ENCODE peak calls at places on chromosomes 3 and 15, in four cellular contexts. One of them, this sample, is unnamed.

GRCh38 chr15:25481208-25481862 is 42.5 kb upstream of the UBE3A start:
- DNase-seq in fibroblast of lung: no peak
- DNase-seq in M059J: no peak
- DNase-seq in NCI-H1436: peak
- DNase-seq in this sample: peak

GRCh38 chr15:78222745-78223395 is 11.5 kb downstream of the ACSBG1 start:
- DNase-seq in fibroblast of lung: no peak
- DNase-seq in M059J: no peak
- DNase-seq in NCI-H1436: no peak
- DNase-seq in this sample: no peak

GRCh38 chr3:46496745-46497555 is 826 bp upstream of the RTP3 start:
- DNase-seq in fibroblast of lung: peak
- DNase-seq in M059J: peak
- DNase-seq in NCI-H1436: no peak
- DNase-seq in this sample: no peak

GRCh38 chr15:94331731-94332130 is 100.4 kb downstream of the MCTP2 start:
- DNase-seq in fibroblast of lung: no peak
- DNase-seq in M059J: no peak
- DNase-seq in NCI-H1436: no peak
- DNase-seq in this sample: no peak

GRCh38 chr3:191244242-191244867 is 45.3 kb downstream of the OSTN start:
- DNase-seq in fibroblast of lung: peak
- DNase-seq in M059J: peak
- DNase-seq in NCI-H1436: no peak
- DNase-seq in this sample: no peak

GRCh38 chr3:33128706-33129105 is 14.9 kb downstream of the CRTAP start:
- DNase-seq in fibroblast of lung: no peak
- DNase-seq in M059J: no peak
- DNase-seq in NCI-H1436: no peak
- DNase-seq in this sample: no peak

GRCh38 chr15:98658831-98659699 is 10.7 kb downstream of the IGF1R start:
- DNase-seq in fibroblast of lung: peak
- DNase-seq in M059J: peak
- DNase-seq in NCI-H1436: no peak
- DNase-seq in this sample: peak

GRCh38 chr3:53788038-53788437 is 58.2 kb downstream of the CHDH start:
- DNase-seq in fibroblast of lung: no peak
- DNase-seq in M059J: no peak
- DNase-seq in NCI-H1436: no peak
- DNase-seq in this sample: no peak

GRCh38 chr3:13579089-13579488 is 30.2 kb downstream of the FBLN2 start:
- DNase-seq in fibroblast of lung: peak
- DNase-seq in M059J: peak
- DNase-seq in NCI-H1436: no peak
- DNase-seq in this sample: no peak

GRCh38 chr3:130831716-130832400 is 62.0 kb upstream of the ATP2C1 start:
- DNase-seq in fibroblast of lung: no peak
- DNase-seq in M059J: no peak
- DNase-seq in NCI-H1436: no peak
- DNase-seq in this sample: no peak

GRCh38 chr3:184058029-184058428 is 5.2 kb downstream of the HTR3C start:
- DNase-seq in fibroblast of lung: peak
- DNase-seq in M059J: peak
- DNase-seq in NCI-H1436: no peak
- DNase-seq in this sample: no peak

GRCh38 chr3:45205126-45205525 is 21.0 kb downstream of the TMEM158 start:
- DNase-seq in fibroblast of lung: no peak
- DNase-seq in M059J: peak
- DNase-seq in NCI-H1436: no peak
- DNase-seq in this sample: no peak

GRCh38 chr3:35744419-35744818 is 105.1 kb downstream of the ARPP21 start:
- DNase-seq in fibroblast of lung: no peak
- DNase-seq in M059J: no peak
- DNase-seq in NCI-H1436: no peak
- DNase-seq in this sample: peak

GRCh38 chr15:77035999-77036471 is 34.9 kb downstream of the TSPAN3 start:
- DNase-seq in fibroblast of lung: no peak
- DNase-seq in M059J: no peak
- DNase-seq in NCI-H1436: no peak
- DNase-seq in this sample: peak

GRCh38 chr15:38073278-38073930 is 139.0 kb downstream of the TMCO5A start:
- DNase-seq in fibroblast of lung: peak
- DNase-seq in M059J: no peak
- DNase-seq in NCI-H1436: no peak
- DNase-seq in this sample: peak

GRCh38 chr15:24858737-24859601 is 95.8 kb upstream of the SNRPN start:
- DNase-seq in fibroblast of lung: peak
- DNase-seq in M059J: no peak
- DNase-seq in NCI-H1436: no peak
- DNase-seq in this sample: peak

GRCh38 chr3:47658444-47658843 is 79.8 kb upstream of the CSPG5 start:
- DNase-seq in fibroblast of lung: no peak
- DNase-seq in M059J: no peak
- DNase-seq in NCI-H1436: no peak
- DNase-seq in this sample: no peak

GRCh38 chr3:101377209-101377608 is 56.8 kb upstream of the IMPG2 start:
- DNase-seq in fibroblast of lung: no peak
- DNase-seq in M059J: no peak
- DNase-seq in NCI-H1436: no peak
- DNase-seq in this sample: no peak

GRCh38 chr15:66592505-66593218 is 26.9 kb upstream of the LCTL start:
- DNase-seq in fibroblast of lung: no peak
- DNase-seq in M059J: no peak
- DNase-seq in NCI-H1436: no peak
- DNase-seq in this sample: no peak

GRCh38 chr15:98549741-98550140 is 98.6 kb upstream of the IGF1R start:
- DNase-seq in fibroblast of lung: no peak
- DNase-seq in M059J: no peak
- DNase-seq in NCI-H1436: no peak
- DNase-seq in this sample: no peak

GRCh38 chr3:71063768-71064287 is 519.7 kb downstream of the FOXP1 start:
- DNase-seq in fibroblast of lung: peak
- DNase-seq in M059J: peak
- DNase-seq in NCI-H1436: no peak
- DNase-seq in this sample: peak

GRCh38 chr15:70503798-70504304 is 259.5 kb downstream of the UACA start:
- DNase-seq in fibroblast of lung: no peak
- DNase-seq in M059J: no peak
- DNase-seq in NCI-H1436: no peak
- DNase-seq in this sample: no peak

GRCh38 chr15:55407631-55407948 is 569 bp downstream of the CCPG1 start:
- DNase-seq in fibroblast of lung: peak
- DNase-seq in M059J: no peak
- DNase-seq in NCI-H1436: peak
- DNase-seq in this sample: no peak

GRCh38 chr15:58529041-58529440 is 97.2 kb downstream of the LIPC start:
- DNase-seq in fibroblast of lung: no peak
- DNase-seq in M059J: no peak
- DNase-seq in NCI-H1436: no peak
- DNase-seq in this sample: no peak

GRCh38 chr15:83769411-83769960 is 115.6 kb downstream of the ADAMTSL3 start:
- DNase-seq in fibroblast of lung: no peak
- DNase-seq in M059J: no peak
- DNase-seq in NCI-H1436: no peak
- DNase-seq in this sample: no peak

GRCh38 chr15:62066663-62067447 is at the start of gene C2CD4A:
- DNase-seq in fibroblast of lung: peak
- DNase-seq in M059J: peak
- DNase-seq in NCI-H1436: peak
- DNase-seq in this sample: peak

GRCh38 chr3:159252274-159252673 is 450.4 kb downstream of the MFSD1 start:
- DNase-seq in fibroblast of lung: no peak
- DNase-seq in M059J: peak
- DNase-seq in NCI-H1436: no peak
- DNase-seq in this sample: no peak

GRCh38 chr3:42012935-42013651 is 51.2 kb upstream of the ULK4 start:
- DNase-seq in fibroblast of lung: peak
- DNase-seq in M059J: peak
- DNase-seq in NCI-H1436: peak
- DNase-seq in this sample: peak

GRCh38 chr3:190721330-190721729 is 141.2 kb downstream of the GMNC start:
- DNase-seq in fibroblast of lung: no peak
- DNase-seq in M059J: no peak
- DNase-seq in NCI-H1436: no peak
- DNase-seq in this sample: no peak

GRCh38 chr3:143749926-143750325 is 98.3 kb downstream of the SLC9A9 start:
- DNase-seq in fibroblast of lung: no peak
- DNase-seq in M059J: no peak
- DNase-seq in NCI-H1436: no peak
- DNase-seq in this sample: no peak

GRCh38 chr3:111471851-111472250 is 70.1 kb upstream of the CD96 start:
- DNase-seq in fibroblast of lung: no peak
- DNase-seq in M059J: no peak
- DNase-seq in NCI-H1436: no peak
- DNase-seq in this sample: no peak

This sample was measured in ecto neural progenitor cell.